ENCODE peak calls at places on chromosomes 4 and X, in six cellular contexts. A, B, J, L, U and M are unnamed samples.

GRCh38 chr4:56655627-56656345 is 25.3 kb downstream of the HOPX start:
- DNase-seq in L (no peak), U (peak), A (no peak), B (peak), J (peak), M (peak)

GRCh38 chrX:20263474-20263873 is 3.2 kb downstream of the RPS6KA3 start:
- DNase-seq in U (no peak), A (no peak), L (no peak), J (no peak), B (no peak), M (no peak)

GRCh38 chr4:66376396-66376795 is 706.1 kb upstream of the EPHA5 start:
- DNase-seq in L (no peak), J (no peak), B (no peak), A (no peak), U (no peak), M (no peak)

GRCh38 chr4:174999407-174999806 is 81.2 kb downstream of the ADAM29 start:
- DNase-seq in A (no peak), J (no peak), L (no peak), B (no peak), U (no peak), M (no peak)

GRCh38 chrX:44889824-44890223 is 16.8 kb downstream of the KDM6A start:
- DNase-seq in B (no peak), U (no peak), L (no peak), A (no peak), J (no peak), M (no peak)

GRCh38 chrX:139196890-139197289 is 333.6 kb upstream of the F9 start:
- DNase-seq in L (no peak), B (no peak), J (no peak), U (no peak), A (no peak), M (no peak)

GRCh38 chr4:159451006-159451405 is 348.1 kb downstream of the RAPGEF2 start:
- DNase-seq in A (no peak), U (no peak), L (no peak), J (no peak), B (no peak), M (no peak)

GRCh38 chr4:16029329-16029728 is 54.5 kb downstream of the PROM1 start:
- DNase-seq in U (no peak), B (no peak), L (no peak), A (no peak), J (no peak), M (no peak)

GRCh38 chr4:152991361-152991760 is 55.2 kb downstream of the FHDC1 start:
- DNase-seq in B (no peak), L (no peak), U (no peak), A (no peak), J (no peak), M (no peak)

GRCh38 chr4:86184216-86184915 is 175.5 kb downstream of the MAPK10 start:
- DNase-seq in U (no peak), L (no peak), A (no peak), J (no peak), B (no peak), M (no peak)

GRCh38 chr4:43485196-43485595 is 592.7 kb downstream of the GRXCR1 start:
- DNase-seq in U (no peak), J (no peak), B (no peak), A (no peak), L (no peak), M (no peak)

GRCh38 chrX:109714340-109714958 is 18.6 kb downstream of the ACSL4 start:
- DNase-seq in U (no peak), B (no peak), A (no peak), L (no peak), J (no peak), M (no peak)

GRCh38 chr4:11719879-11720278 is 291.2 kb upstream of the HS3ST1 start:
- DNase-seq in J (no peak), A (no peak), U (peak), L (peak), B (no peak), M (no peak)

GRCh38 chr4:38189445-38189844 is 229.2 kb downstream of the PTTG2 start:
- DNase-seq in B (no peak), J (peak), A (no peak), L (no peak), U (no peak), M (peak)

GRCh38 chr4:52987401-52988056 is 125.4 kb downstream of the RASL11B start:
- DNase-seq in L (no peak), U (no peak), J (no peak), B (no peak), A (no peak), M (no peak)

GRCh38 chr4:66655505-66655904 is 889.8 kb downstream of the CENPC start:
- DNase-seq in J (no peak), L (no peak), U (no peak), B (no peak), A (no peak), M (no peak)

GRCh38 chr4:145614235-145614615 is 5.0 kb upstream of the MMAA start:
- DNase-seq in U (no peak), A (no peak), L (no peak), J (no peak), B (no peak), M (no peak)

GRCh38 chrX:136028383-136028984 is 43.2 kb downstream of the SLC9A6 start:
- DNase-seq in L (no peak), U (no peak), A (no peak), B (peak), J (no peak), M (no peak)

GRCh38 chr4:124710911-124711310 is 1.6 kb downstream of the ANKRD50 start:
- DNase-seq in J (no peak), U (peak), B (no peak), L (no peak), A (no peak), M (no peak)

GRCh38 chrX:155009994-155010472 is 12.5 kb downstream of the F8 start:
- DNase-seq in J (no peak), L (no peak), B (no peak), U (no peak), A (no peak), M (no peak)

GRCh38 chrX:2689773-2690666 is 1.1 kb upstream of the CD99 start:
- DNase-seq in L (no peak), J (no peak), A (no peak), U (no peak), B (no peak), M (no peak)

GRCh38 chr4:120008075-120008474 is 58.6 kb downstream of the MAD2L1 start:
- DNase-seq in A (no peak), U (no peak), L (no peak), J (no peak), B (no peak), M (no peak)

GRCh38 chrX:119984652-119985051 is 41.1 kb upstream of the NKAP start:
- DNase-seq in U (no peak), L (no peak), J (no peak), A (no peak), B (no peak), M (no peak)

GRCh38 chr4:113316879-113317278 is 267.4 kb downstream of the ANK2 start:
- DNase-seq in L (no peak), A (no peak), U (no peak), J (peak), B (no peak), M (peak)